ENCODE peak calls at places on chromosome 18, in four cellular contexts. One of them, this sample, is unnamed. For H3K27me3, the result is how much of the 10 kb centered on the place peaks cover.

GRCh38 chr18:74278058-74278457 is 13.7 kb downstream of the CYB5A start:
- DNase-seq in left ventricle myocardium inferior: peak
- DNase-seq in uterus: no peak
- DNase-seq in effector memory CD4-positive, alpha-beta T cell: no peak
- DNase-seq in this sample: no peak

GRCh38 chr18:60549338-60549960 is 176.9 kb upstream of the MC4R start:
- DNase-seq in left ventricle myocardium inferior: no peak
- DNase-seq in effector memory CD4-positive, alpha-beta T cell: no peak
- DNase-seq in uterus: no peak
- DNase-seq in this sample: no peak

GRCh38 chr18:48963555-48964480 is 13.1 kb upstream of the SMAD7 start:
- DNase-seq in uterus: no peak
- DNase-seq in effector memory CD4-positive, alpha-beta T cell: no peak
- DNase-seq in left ventricle myocardium inferior: no peak
- DNase-seq in this sample: no peak

GRCh38 chr18:75111673-75112485 is 97.1 kb downstream of the PTGR3 start:
- DNase-seq in uterus: no peak
- DNase-seq in effector memory CD4-positive, alpha-beta T cell: no peak
- DNase-seq in left ventricle myocardium inferior: no peak
- DNase-seq in this sample: no peak

GRCh38 chr18:31356025-31356424 is 20.6 kb upstream of the DSG4 start:
- DNase-seq in uterus: no peak
- DNase-seq in left ventricle myocardium inferior: no peak
- DNase-seq in effector memory CD4-positive, alpha-beta T cell: no peak
- DNase-seq in this sample: no peak

GRCh38 chr18:48541026-48541746 is 2.4 kb downstream of the CTIF start:
- DNase-seq in uterus: peak
- DNase-seq in left ventricle myocardium inferior: peak
- DNase-seq in effector memory CD4-positive, alpha-beta T cell: no peak
- DNase-seq in this sample: peak

GRCh38 chr18:64851796-64852195 is 702.9 kb upstream of the LINC00305 start:
- DNase-seq in left ventricle myocardium inferior: no peak
- DNase-seq in effector memory CD4-positive, alpha-beta T cell: no peak
- DNase-seq in uterus: no peak
- DNase-seq in this sample: no peak

GRCh38 chr18:36514778-36515177 is 217.3 kb downstream of the FHOD3 start:
- DNase-seq in uterus: no peak
- DNase-seq in left ventricle myocardium inferior: no peak
- DNase-seq in effector memory CD4-positive, alpha-beta T cell: no peak
- DNase-seq in this sample: no peak

GRCh38 chr18:70232251-70232650 is 26.8 kb upstream of the RTTN start:
- DNase-seq in uterus: no peak
- DNase-seq in effector memory CD4-positive, alpha-beta T cell: no peak
- DNase-seq in left ventricle myocardium inferior: no peak
- DNase-seq in this sample: no peak

GRCh38 chr18:49893036-49893435 is 79.7 kb upstream of the ACAA2 start:
- DNase-seq in effector memory CD4-positive, alpha-beta T cell: no peak
- DNase-seq in uterus: no peak
- DNase-seq in left ventricle myocardium inferior: no peak
- DNase-seq in this sample: no peak

GRCh38 chr18:73245345-73245744 is 377.6 kb upstream of the NETO1 start:
- DNase-seq in effector memory CD4-positive, alpha-beta T cell: no peak
- DNase-seq in left ventricle myocardium inferior: no peak
- DNase-seq in uterus: no peak
- DNase-seq in this sample: no peak

GRCh38 chr18:5173646-5174045 is 23.4 kb downstream of the AKAIN1 start:
- DNase-seq in effector memory CD4-positive, alpha-beta T cell: no peak
- DNase-seq in uterus: no peak
- DNase-seq in left ventricle myocardium inferior: no peak
- DNase-seq in this sample: no peak

GRCh38 chr18:74242451-74243096 is 49.2 kb downstream of the CYB5A start:
- DNase-seq in left ventricle myocardium inferior: no peak
- DNase-seq in uterus: no peak
- DNase-seq in effector memory CD4-positive, alpha-beta T cell: no peak
- DNase-seq in this sample: no peak

GRCh38 chr18:8750954-8751415 is 45.6 kb downstream of the MTCL1 start:
- DNase-seq in left ventricle myocardium inferior: no peak
- DNase-seq in effector memory CD4-positive, alpha-beta T cell: no peak
- DNase-seq in uterus: no peak
- DNase-seq in this sample: no peak

GRCh38 chr18:58101291-58101706 is 57.3 kb downstream of the NEDD4L start:
- DNase-seq in left ventricle myocardium inferior: no peak
- DNase-seq in effector memory CD4-positive, alpha-beta T cell: no peak
- DNase-seq in uterus: no peak
- DNase-seq in this sample: no peak

GRCh38 chr18:154151-154550 is 4.2 kb upstream of the USP14 start:
- DNase-seq in effector memory CD4-positive, alpha-beta T cell: no peak
- DNase-seq in left ventricle myocardium inferior: no peak
- DNase-seq in uterus: no peak
- DNase-seq in this sample: no peak

GRCh38 chr18:61606068-61606660 is 272.9 kb downstream of the CDH20 start:
- DNase-seq in effector memory CD4-positive, alpha-beta T cell: no peak
- DNase-seq in left ventricle myocardium inferior: peak
- DNase-seq in uterus: peak
- DNase-seq in this sample: no peak

GRCh38 chr18:27894746-27895145 is 282.2 kb downstream of the CDH2 start:
- DNase-seq in left ventricle myocardium inferior: no peak
- DNase-seq in uterus: no peak
- DNase-seq in effector memory CD4-positive, alpha-beta T cell: no peak
- DNase-seq in this sample: no peak

GRCh38 chr18:44765451-44765850 is 84.8 kb downstream of the SETBP1 start:
- DNase-seq in uterus: no peak
- DNase-seq in effector memory CD4-positive, alpha-beta T cell: no peak
- DNase-seq in left ventricle myocardium inferior: no peak
- DNase-seq in this sample: no peak

GRCh38 chr18:62741118-62741566 is 25.8 kb downstream of the PHLPP1 start:
- DNase-seq in left ventricle myocardium inferior: no peak
- DNase-seq in effector memory CD4-positive, alpha-beta T cell: no peak
- DNase-seq in uterus: peak
- DNase-seq in this sample: peak

GRCh38 chr18:13984080-13984479 is 68.7 kb upstream of the MC2R start:
- DNase-seq in effector memory CD4-positive, alpha-beta T cell: no peak
- DNase-seq in uterus: no peak
- DNase-seq in left ventricle myocardium inferior: no peak
- DNase-seq in this sample: no peak

GRCh38 chr18:33696332-33697162 is 118.5 kb downstream of the ASXL3 start:
- DNase-seq in effector memory CD4-positive, alpha-beta T cell: no peak
- DNase-seq in left ventricle myocardium inferior: no peak
- DNase-seq in uterus: no peak
- DNase-seq in this sample: no peak

GRCh38 chr18:30858562-30858961 is 184.0 kb downstream of the DSC3 start:
- DNase-seq in left ventricle myocardium inferior: no peak
- DNase-seq in uterus: no peak
- DNase-seq in effector memory CD4-positive, alpha-beta T cell: no peak
- DNase-seq in this sample: no peak

GRCh38 chr18:63073481-63073880 is 246.1 kb downstream of the BCL2 start:
- DNase-seq in left ventricle myocardium inferior: no peak
- DNase-seq in effector memory CD4-positive, alpha-beta T cell: no peak
- DNase-seq in uterus: no peak
- DNase-seq in this sample: no peak

GRCh38 chr18:48590678-48591077 is 51.8 kb downstream of the CTIF start:
- DNase-seq in effector memory CD4-positive, alpha-beta T cell: no peak
- DNase-seq in uterus: no peak
- DNase-seq in left ventricle myocardium inferior: no peak
- DNase-seq in this sample: no peak

GRCh38 chr18:59266019-59266369 is 7.3 kb downstream of the RAX start:
- DNase-seq in left ventricle myocardium inferior: no peak
- DNase-seq in uterus: no peak
- DNase-seq in effector memory CD4-positive, alpha-beta T cell: no peak
- DNase-seq in this sample: no peak

GRCh38 chr18:59264651-59265245 is 8.5 kb downstream of the RAX start:
- DNase-seq in effector memory CD4-positive, alpha-beta T cell: no peak
- DNase-seq in left ventricle myocardium inferior: no peak
- DNase-seq in uterus: no peak
- DNase-seq in this sample: no peak

GRCh38 chr18:59263566-59264135 is 9.6 kb downstream of the RAX start:
- DNase-seq in effector memory CD4-positive, alpha-beta T cell: no peak
- DNase-seq in left ventricle myocardium inferior: no peak
- DNase-seq in uterus: no peak
- DNase-seq in this sample: no peak

GRCh38 chr18:59265246-59266018 is 7.8 kb downstream of the RAX start:
- DNase-seq in left ventricle myocardium inferior: no peak
- DNase-seq in uterus: no peak
- DNase-seq in effector memory CD4-positive, alpha-beta T cell: no peak
- DNase-seq in this sample: no peak

GRCh38 chr18:59264136-59264571 is 9.1 kb downstream of the RAX start:
- DNase-seq in left ventricle myocardium inferior: no peak
- DNase-seq in uterus: no peak
- DNase-seq in effector memory CD4-positive, alpha-beta T cell: no peak
- DNase-seq in this sample: no peak
- H3K27me3 ChIP-seq in left ventricle myocardium inferior: under half
- H3K27me3 ChIP-seq in uterus: under half
- H3K27me3 ChIP-seq in effector memory CD4-positive, alpha-beta T cell: under half
- H3K27me3 ChIP-seq in this sample: under half

GRCh38 chr18:22563098-22563707 is 145.5 kb upstream of the CTAGE1 start:
- DNase-seq in left ventricle myocardium inferior: no peak
- DNase-seq in effector memory CD4-positive, alpha-beta T cell: no peak
- DNase-seq in uterus: peak
- DNase-seq in this sample: peak
- H3K27me3 ChIP-seq in left ventricle myocardium inferior: under half
- H3K27me3 ChIP-seq in effector memory CD4-positive, alpha-beta T cell: under half
- H3K27me3 ChIP-seq in uterus: under half
- H3K27me3 ChIP-seq in this sample: under half

DNA sequence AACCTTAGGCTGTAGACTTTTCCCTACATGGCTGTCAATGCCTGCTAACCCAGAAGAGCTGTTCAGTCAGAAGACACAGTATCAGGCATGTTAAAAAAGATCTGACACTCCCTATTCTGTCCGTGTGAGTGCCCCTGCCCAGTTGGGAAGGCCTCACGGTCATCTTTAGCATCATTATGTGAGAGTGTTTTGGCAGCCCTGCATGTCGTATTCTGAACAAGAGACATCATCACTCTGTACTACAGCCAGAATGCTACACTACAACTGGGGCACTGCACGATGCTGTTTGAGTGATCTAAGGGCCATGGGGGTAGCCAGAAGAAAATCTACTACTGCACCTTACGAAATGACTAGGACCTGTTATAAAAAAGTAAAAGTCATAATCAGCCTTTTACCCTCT is 67.2 kb downstream of the GREB1L start:
- DNase-seq in effector memory CD4-positive, alpha-beta T cell: no peak
- DNase-seq in uterus: no peak
- DNase-seq in left ventricle myocardium inferior: no peak
- DNase-seq in this sample: no peak
- H3K27me3 ChIP-seq in effector memory CD4-positive, alpha-beta T cell: under half
- H3K27me3 ChIP-seq in uterus: under half
- H3K27me3 ChIP-seq in left ventricle myocardium inferior: under half
- H3K27me3 ChIP-seq in this sample: under half

GRCh38 chr18:3682061-3682460 is 232.1 kb downstream of the TGIF1 start:
- DNase-seq in uterus: no peak
- DNase-seq in left ventricle myocardium inferior: no peak
- DNase-seq in effector memory CD4-positive, alpha-beta T cell: no peak
- DNase-seq in this sample: no peak
- H3K27me3 ChIP-seq in uterus: under half
- H3K27me3 ChIP-seq in left ventricle myocardium inferior: under half
- H3K27me3 ChIP-seq in effector memory CD4-positive, alpha-beta T cell: under half
- H3K27me3 ChIP-seq in this sample: under half

GRCh38 chr18:46751882-46752281 is 5.0 kb downstream of the ST8SIA5 start:
- DNase-seq in uterus: no peak
- DNase-seq in effector memory CD4-positive, alpha-beta T cell: no peak
- DNase-seq in left ventricle myocardium inferior: no peak
- DNase-seq in this sample: no peak
- H3K27me3 ChIP-seq in uterus: under half
- H3K27me3 ChIP-seq in effector memory CD4-positive, alpha-beta T cell: under half
- H3K27me3 ChIP-seq in left ventricle myocardium inferior: under half
- H3K27me3 ChIP-seq in this sample: under half

GRCh38 chr18:79401494-79402208 is 5.9 kb downstream of the NFATC1 start:
- DNase-seq in uterus: no peak
- DNase-seq in effector memory CD4-positive, alpha-beta T cell: no peak
- DNase-seq in left ventricle myocardium inferior: peak
- DNase-seq in this sample: no peak
- H3K27me3 ChIP-seq in uterus: under half
- H3K27me3 ChIP-seq in effector memory CD4-positive, alpha-beta T cell: under half
- H3K27me3 ChIP-seq in left ventricle myocardium inferior: under half
- H3K27me3 ChIP-seq in this sample: under half

This sample was measured in CD4-positive, CD25-positive, alpha-beta regulatory T cell.